ENCODE peak calls at places on chromosomes 3 and 15, in six cellular contexts. Y is Panc1, N is uterus, Z is pancreas, X is OCI-LY7, D is small intestine. A is an unnamed sample.

GRCh38 chr3:38313263-38313662 is 31.2 kb downstream of the SLC22A14 start:
- DNase-seq in X (no peak), N (no peak), Z (no peak), D (no peak), Y (no peak), A (no peak)

GRCh38 chr3:195892355-195893120 is 15.8 kb downstream of the TNK2 start:
- DNase-seq in X (no peak), D (no peak), N (peak; percentile 62), Z (peak; percentile 82), Y (no peak), A (no peak)

GRCh38 chr15:93110502-93111040 is 21.6 kb upstream of the RGMA start:
- DNase-seq in X (no peak), Y (no peak), D (no peak), N (no peak), Z (no peak), A (no peak)

GRCh38 chr3:156602424-156602823 is 47.5 kb upstream of the SSR3 start:
- DNase-seq in Z (no peak), X (no peak), Y (no peak), D (no peak), N (no peak), A (no peak)

GRCh38 chr15:101153801-101154656 is 97.8 kb downstream of the CHSY1 start:
- DNase-seq in N (no peak), X (no peak), Y (no peak), Z (no peak), D (no peak), A (no peak)

GRCh38 chr15:62719316-62719715 is 323.2 kb upstream of the TPM1 start:
- DNase-seq in X (no peak), N (no peak), D (no peak), Z (no peak), Y (no peak), A (no peak)

GRCh38 chr15:90957105-90957790 is 2.6 kb downstream of the RCCD1 start:
- DNase-seq in Z (peak; percentile 86), D (peak; percentile 23), X (no peak), N (no peak), Y (no peak), A (no peak)

GRCh38 chr3:177209509-177209908 is 12.2 kb upstream of the TBL1XR1 start:
- DNase-seq in D (no peak), X (no peak), Z (no peak), Y (no peak), N (no peak), A (no peak)

GRCh38 chr3:8624612-8625011 is 20.0 kb downstream of the SSUH2 start:
- DNase-seq in Y (no peak), Z (no peak), D (no peak), X (no peak), N (no peak), A (no peak)

GRCh38 chr3:111668912-111669488 is 73.9 kb upstream of the ZBED2 start:
- DNase-seq in N (no peak), D (peak; percentile 64), X (peak; percentile 74), Y (peak; percentile 33), Z (no peak), A (no peak)

GRCh38 chr3:32816439-32817194 is 1.2 kb upstream of the TRIM71 start:
- DNase-seq in X (no peak), N (no peak), D (no peak), Y (no peak), Z (peak; percentile 48), A (peak; percentile 74)

GRCh38 chr3:138594150-138594934 is at the start of gene CEP70:
- DNase-seq in Z (peak; percentile 97), D (peak; percentile 95), N (peak; percentile 96), X (peak; percentile 94), Y (peak; percentile 87), A (peak; percentile 91)

GRCh38 chr3:170500995-170501394 is 82.3 kb downstream of the CLDN11 start:
- DNase-seq in Y (no peak), Z (no peak), N (no peak), X (no peak), D (no peak), A (no peak)

GRCh38 chr3:13851091-13851849 is 28.6 kb downstream of the WNT7A start:
- DNase-seq in D (no peak), Z (no peak), X (no peak), N (no peak), Y (no peak), A (no peak)

GRCh38 chr15:77225088-77225487 is 154.2 kb upstream of the TSPAN3 start:
- DNase-seq in X (no peak), D (no peak), Z (no peak), Y (no peak), N (no peak), A (no peak)

GRCh38 chr3:180570238-180570637 is 31.7 kb upstream of the TTC14 start:
- DNase-seq in N (no peak), Z (no peak), Y (no peak), X (no peak), D (no peak), A (no peak)

GRCh38 chr15:47708116-47708515 is 9.2 kb upstream of the SEMA6D start:
- DNase-seq in N (no peak), Y (no peak), D (peak; percentile 97), X (no peak), Z (no peak), A (no peak)

GRCh38 chr3:63967675-63968611 is 55.4 kb downstream of the PSMD6 start:
- DNase-seq in N (peak; percentile 36), Y (no peak), D (peak; percentile 90), Z (no peak), X (no peak), A (no peak)

GRCh38 chr15:38876211-38876610 is 311.6 kb upstream of the RASGRP1 start:
- DNase-seq in X (no peak), D (no peak), Z (no peak), Y (no peak), N (no peak), A (no peak)

GRCh38 chr3:38004415-38005075 is 14.0 kb downstream of the VILL start:
- DNase-seq in D (peak; percentile 91), N (peak; percentile 74), X (peak; percentile 62), Y (no peak), Z (peak; percentile 64), A (no peak)

GRCh38 chr3:112199622-112200316 is 66.7 kb upstream of the GCSAM start:
- DNase-seq in D (no peak), Y (no peak), X (no peak), Z (no peak), N (no peak), A (no peak)

GRCh38 chr3:2420919-2421318 is 322.3 kb downstream of the CNTN4 start:
- DNase-seq in X (no peak), Z (no peak), N (no peak), D (no peak), Y (no peak), A (peak; percentile 63)

DNA sequence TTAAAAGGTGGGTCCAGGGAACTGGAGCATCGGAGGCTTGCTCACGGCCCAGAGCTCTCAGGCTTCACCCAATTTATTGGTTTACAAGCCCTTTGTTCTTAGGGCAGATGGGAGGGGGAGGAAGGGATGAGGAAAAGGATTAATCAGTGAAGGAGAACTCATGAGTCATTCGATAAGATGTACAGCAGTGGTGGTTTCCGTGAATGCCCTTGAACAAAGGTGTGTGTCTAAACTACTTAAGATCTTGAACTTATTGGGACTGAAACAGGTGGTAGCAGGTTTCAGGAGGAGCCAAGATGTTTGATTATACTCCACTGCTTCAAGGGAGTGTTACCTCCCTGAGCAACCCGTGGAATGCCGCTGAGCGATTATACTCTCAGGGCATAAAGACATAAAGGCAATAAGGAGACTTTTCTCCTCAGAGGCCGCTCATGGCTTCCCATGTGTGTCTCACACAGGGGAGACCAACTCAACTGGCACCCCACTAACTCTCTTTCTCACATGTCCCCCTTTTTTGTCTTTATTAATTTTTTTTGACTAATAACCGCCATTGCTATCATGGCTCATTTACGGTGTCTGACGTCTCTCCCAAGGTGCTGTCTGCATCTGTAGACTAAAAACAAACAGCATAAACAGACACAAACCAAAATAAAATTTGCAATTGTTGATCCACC is 17.3 kb upstream of the SLC28A2 start:
- DNase-seq in Z (no peak), Y (no peak), N (no peak), D (peak; percentile 91), X (peak; percentile 16), A (no peak)
- H3K9me3 ChIP-seq in Z (no peaks in the 10 kb centered on the region), Y (peaks cover 4% of the 10 kb centered on the region), N (no peaks in the 10 kb centered on the region), D (peaks cover 4% of the 10 kb centered on the region), X (no peaks in the 10 kb centered on the region), A (no peaks in the 10 kb centered on the region)

DNA sequence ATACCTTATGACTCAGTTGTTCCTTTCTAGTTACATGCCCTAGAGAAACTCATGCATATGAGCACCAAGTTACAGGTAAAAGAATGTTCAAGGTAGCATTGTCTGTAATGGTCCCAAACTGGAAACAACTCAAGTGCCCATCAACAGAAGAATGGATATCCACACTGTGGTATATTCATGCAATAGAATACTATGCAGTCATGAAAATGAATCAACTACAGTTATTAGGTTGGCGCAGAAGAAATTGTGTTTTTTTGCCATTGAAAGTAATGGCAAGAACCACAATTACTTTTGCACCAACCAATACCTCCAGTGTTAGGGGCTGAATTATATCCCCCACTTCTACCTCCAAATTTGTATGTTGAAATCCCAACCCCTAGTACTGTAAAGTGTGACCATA is 9.7 kb upstream of the RNU6-1 start:
- DNase-seq in D (no peak), N (no peak), X (no peak), Y (no peak), Z (no peak), A (no peak)
- H3K4me3 ChIP-seq in D (no peak overlapping the region), N (no peak overlapping the region), X (no peak overlapping the region), Y (no peak overlapping the region), Z (no peak overlapping the region), A (no peak overlapping the region)

DNA sequence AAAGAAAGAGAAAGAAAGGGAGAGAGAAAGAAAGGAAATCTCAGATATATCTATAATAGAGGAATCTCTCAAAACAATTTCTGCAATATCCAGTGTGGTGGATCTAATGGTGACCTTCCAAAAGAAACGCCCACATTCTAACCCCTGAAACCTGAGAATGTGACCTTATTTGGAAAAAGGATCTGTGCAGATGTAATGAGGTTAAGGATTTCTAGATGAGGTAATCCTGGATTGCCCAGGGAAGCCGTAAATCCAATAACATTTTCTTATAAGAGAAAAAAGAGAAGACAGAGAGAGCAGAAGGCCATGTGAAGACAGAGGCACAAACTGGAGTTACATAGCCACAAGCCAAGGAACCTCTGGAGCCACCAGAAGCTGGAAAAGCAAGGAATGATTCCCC is 307.6 kb downstream of the ZBTB20 start:
- DNase-seq in X (no peak), Z (no peak), Y (no peak), D (no peak), N (no peak), A (no peak)
- H3K9me3 ChIP-seq in X (no peaks in the 10 kb centered on the region), Z (no peaks in the 10 kb centered on the region), Y (peaks cover 4% of the 10 kb centered on the region), D (no peaks in the 10 kb centered on the region), N (no peaks in the 10 kb centered on the region), A (no peaks in the 10 kb centered on the region)

DNA sequence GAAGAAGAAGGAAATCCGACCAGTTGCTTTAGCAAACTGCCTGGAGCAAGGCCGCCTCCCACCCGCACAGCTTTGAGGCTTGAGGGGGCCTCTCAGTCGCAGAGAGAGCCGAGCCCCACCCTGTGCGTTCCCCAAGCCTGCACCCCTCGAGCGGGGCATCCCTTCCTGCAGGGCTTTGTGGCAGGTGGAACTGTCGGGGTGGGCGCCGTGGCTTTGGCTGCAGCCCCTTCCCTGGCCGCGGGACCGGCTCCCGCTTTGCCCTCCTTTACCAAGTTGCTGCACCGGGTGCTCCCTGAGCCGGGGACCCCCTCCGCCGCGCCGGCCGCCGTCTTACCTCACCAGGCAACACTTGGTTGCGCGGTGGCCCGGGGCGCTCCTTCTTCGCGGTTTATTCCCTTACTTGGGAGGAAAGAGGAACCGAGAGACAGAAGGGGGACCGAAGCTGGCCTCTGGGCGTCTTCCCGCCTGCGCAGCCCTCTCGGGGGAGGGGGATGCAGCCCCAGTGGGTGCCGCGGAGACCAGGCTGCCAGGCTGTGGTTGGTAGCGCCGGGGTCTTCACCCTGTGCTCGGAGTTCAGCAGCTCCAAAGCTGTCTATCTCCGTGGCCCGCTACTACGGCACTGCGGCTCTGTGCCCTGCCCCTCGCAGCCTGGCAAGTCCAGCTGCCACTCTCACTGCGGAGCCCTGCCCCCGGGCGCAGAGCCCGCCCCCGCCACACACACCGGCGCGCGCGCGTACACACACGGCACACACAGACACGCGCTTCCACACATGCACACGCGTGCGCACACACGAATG is at the start of gene DGKG:
- DNase-seq in N (no peak), D (peak; percentile 59), X (peak; percentile 1), Z (peak; percentile 81), Y (no peak), A (no peak)
- H3K4me3 ChIP-seq in N (peak within 1 kb of the TSS; percentile 24), D (peak within 1 kb of the TSS; percentile 68), X (no peak within 1 kb of the TSS), Z (peak within 1 kb of the TSS; percentile 14), Y (peak within 1 kb of the TSS; percentile 38), A (peak within 1 kb of the TSS; percentile 43)

A was measured in iPS DF 6.9.